ENCODE peak calls at places on chromosomes 12 and 14, in eight cellular contexts. One of them, this sample, is unnamed.

GRCh38 chr12:108839011-108839889 is 18.1 kb downstream of the SSH1 start:
- DNase-seq in stomach: no peak
- DNase-seq in kidney: peak
- DNase-seq in esophagus squamous epithelium: no peak
- DNase-seq in neural crest cell: no peak
- DNase-seq in body of pancreas: peak
- DNase-seq in ovary: peak
- DNase-seq in testis: peak
- DNase-seq in this sample: no peak

GRCh38 chr12:93624595-93625294 is 52.3 kb downstream of the SOCS2 start:
- DNase-seq in body of pancreas: no peak
- DNase-seq in esophagus squamous epithelium: no peak
- DNase-seq in ovary: no peak
- DNase-seq in kidney: no peak
- DNase-seq in stomach: no peak
- DNase-seq in testis: no peak
- DNase-seq in neural crest cell: no peak
- DNase-seq in this sample: no peak

GRCh38 chr12:6957151-6957701 is 6.1 kb downstream of the PTPN6 start:
- DNase-seq in kidney: no peak
- DNase-seq in neural crest cell: no peak
- DNase-seq in esophagus squamous epithelium: no peak
- DNase-seq in ovary: no peak
- DNase-seq in body of pancreas: no peak
- DNase-seq in stomach: no peak
- DNase-seq in testis: no peak
- DNase-seq in this sample: no peak

GRCh38 chr14:99183716-99184115 is 88.3 kb downstream of the BCL11B start:
- DNase-seq in kidney: peak
- DNase-seq in testis: no peak
- DNase-seq in esophagus squamous epithelium: no peak
- DNase-seq in stomach: no peak
- DNase-seq in body of pancreas: no peak
- DNase-seq in neural crest cell: no peak
- DNase-seq in ovary: no peak
- DNase-seq in this sample: no peak

GRCh38 chr14:59688224-59689170 is 111.9 kb upstream of the CCDC175 start:
- DNase-seq in body of pancreas: peak
- DNase-seq in esophagus squamous epithelium: no peak
- DNase-seq in testis: peak
- DNase-seq in ovary: no peak
- DNase-seq in kidney: peak
- DNase-seq in neural crest cell: peak
- DNase-seq in stomach: peak
- DNase-seq in this sample: peak

GRCh38 chr12:99810718-99811593 is 163.4 kb downstream of the GARIN6 start:
- DNase-seq in ovary: no peak
- DNase-seq in neural crest cell: no peak
- DNase-seq in testis: peak
- DNase-seq in esophagus squamous epithelium: no peak
- DNase-seq in body of pancreas: peak
- DNase-seq in stomach: no peak
- DNase-seq in kidney: no peak
- DNase-seq in this sample: no peak

GRCh38 chr14:102140750-102141145 is 1.1 kb downstream of the WDR20 start:
- DNase-seq in kidney: no peak
- DNase-seq in stomach: no peak
- DNase-seq in testis: no peak
- DNase-seq in ovary: no peak
- DNase-seq in body of pancreas: no peak
- DNase-seq in neural crest cell: no peak
- DNase-seq in esophagus squamous epithelium: no peak
- DNase-seq in this sample: no peak

GRCh38 chr14:99937475-99938244 is 127.6 kb upstream of the EVL start:
- DNase-seq in esophagus squamous epithelium: no peak
- DNase-seq in body of pancreas: no peak
- DNase-seq in stomach: no peak
- DNase-seq in ovary: no peak
- DNase-seq in testis: no peak
- DNase-seq in neural crest cell: no peak
- DNase-seq in kidney: no peak
- DNase-seq in this sample: no peak

GRCh38 chr14:56117765-56118610 is at the start of gene PELI2:
- DNase-seq in ovary: peak
- DNase-seq in body of pancreas: peak
- DNase-seq in esophagus squamous epithelium: peak
- DNase-seq in testis: peak
- DNase-seq in neural crest cell: peak
- DNase-seq in kidney: peak
- DNase-seq in stomach: peak
- DNase-seq in this sample: peak

GRCh38 chr12:14710632-14711324 is 14.4 kb upstream of the GUCY2C start:
- DNase-seq in neural crest cell: no peak
- DNase-seq in kidney: no peak
- DNase-seq in body of pancreas: no peak
- DNase-seq in stomach: no peak
- DNase-seq in testis: no peak
- DNase-seq in ovary: no peak
- DNase-seq in esophagus squamous epithelium: no peak
- DNase-seq in this sample: no peak

GRCh38 chr12:116955382-116956021 is 44.8 kb downstream of the FBXW8 start:
- DNase-seq in body of pancreas: peak
- DNase-seq in kidney: no peak
- DNase-seq in testis: no peak
- DNase-seq in stomach: peak
- DNase-seq in ovary: no peak
- DNase-seq in esophagus squamous epithelium: no peak
- DNase-seq in neural crest cell: no peak
- DNase-seq in this sample: no peak

GRCh38 chr12:46373303-46374182 is 970 bp upstream of the SLC38A2 start:
- DNase-seq in stomach: peak
- DNase-seq in testis: peak
- DNase-seq in esophagus squamous epithelium: no peak
- DNase-seq in ovary: peak
- DNase-seq in neural crest cell: peak
- DNase-seq in kidney: peak
- DNase-seq in body of pancreas: peak
- DNase-seq in this sample: peak

GRCh38 chr14:88379706-88380343 is 5.6 kb upstream of the SPATA7 start:
- DNase-seq in esophagus squamous epithelium: no peak
- DNase-seq in kidney: no peak
- DNase-seq in body of pancreas: no peak
- DNase-seq in ovary: no peak
- DNase-seq in neural crest cell: no peak
- DNase-seq in stomach: no peak
- DNase-seq in testis: no peak
- DNase-seq in this sample: no peak

GRCh38 chr12:25752910-25753309 is 199.8 kb upstream of the LMNTD1 start:
- DNase-seq in kidney: no peak
- DNase-seq in body of pancreas: no peak
- DNase-seq in neural crest cell: no peak
- DNase-seq in esophagus squamous epithelium: no peak
- DNase-seq in testis: no peak
- DNase-seq in ovary: no peak
- DNase-seq in stomach: no peak
- DNase-seq in this sample: no peak

GRCh38 chr12:9064815-9065606 is 50.7 kb downstream of the A2M start:
- DNase-seq in ovary: peak
- DNase-seq in testis: peak
- DNase-seq in kidney: peak
- DNase-seq in stomach: peak
- DNase-seq in body of pancreas: peak
- DNase-seq in esophagus squamous epithelium: no peak
- DNase-seq in neural crest cell: peak
- DNase-seq in this sample: peak
- TF ChIP-seq CTCF in ovary: no peak
- TF ChIP-seq CTCF in testis: no peak
- TF ChIP-seq CTCF in kidney: no peak
- TF ChIP-seq CTCF in stomach: no peak
- TF ChIP-seq CTCF in body of pancreas: no peak
- TF ChIP-seq CTCF in esophagus squamous epithelium: peak
- TF ChIP-seq CTCF in neural crest cell: no peak
- TF ChIP-seq CTCF in this sample: no peak

GRCh38 chr14:43503508-43503907 is 1003.6 kb downstream of the FSCB start:
- DNase-seq in ovary: no peak
- DNase-seq in neural crest cell: no peak
- DNase-seq in stomach: no peak
- DNase-seq in esophagus squamous epithelium: no peak
- DNase-seq in testis: no peak
- DNase-seq in kidney: no peak
- DNase-seq in body of pancreas: no peak
- DNase-seq in this sample: no peak
- TF ChIP-seq CTCF in ovary: no peak
- TF ChIP-seq CTCF in neural crest cell: no peak
- TF ChIP-seq CTCF in stomach: no peak
- TF ChIP-seq CTCF in esophagus squamous epithelium: no peak
- TF ChIP-seq CTCF in testis: no peak
- TF ChIP-seq CTCF in kidney: no peak
- TF ChIP-seq CTCF in body of pancreas: no peak
- TF ChIP-seq CTCF in this sample: no peak

GRCh38 chr12:2959194-2959507 is at the start of gene TEAD4:
- DNase-seq in esophagus squamous epithelium: no peak
- DNase-seq in kidney: peak
- DNase-seq in neural crest cell: peak
- DNase-seq in stomach: peak
- DNase-seq in testis: peak
- DNase-seq in body of pancreas: peak
- DNase-seq in ovary: peak
- DNase-seq in this sample: peak

GRCh38 chr12:2957816-2958431 is 1.3 kb upstream of the TEAD4 start:
- DNase-seq in stomach: no peak
- DNase-seq in kidney: no peak
- DNase-seq in neural crest cell: no peak
- DNase-seq in esophagus squamous epithelium: no peak
- DNase-seq in ovary: no peak
- DNase-seq in testis: no peak
- DNase-seq in body of pancreas: no peak
- DNase-seq in this sample: no peak

GRCh38 chr12:2960432-2960956 is 1.3 kb downstream of the TEAD4 start:
- DNase-seq in kidney: no peak
- DNase-seq in esophagus squamous epithelium: no peak
- DNase-seq in neural crest cell: no peak
- DNase-seq in testis: no peak
- DNase-seq in stomach: no peak
- DNase-seq in ovary: no peak
- DNase-seq in body of pancreas: peak
- DNase-seq in this sample: no peak

GRCh38 chr12:2959508-2960431 is 573 bp downstream of the TEAD4 start:
- DNase-seq in esophagus squamous epithelium: no peak
- DNase-seq in body of pancreas: peak
- DNase-seq in neural crest cell: peak
- DNase-seq in kidney: peak
- DNase-seq in testis: peak
- DNase-seq in ovary: peak
- DNase-seq in stomach: peak
- DNase-seq in this sample: peak

GRCh38 chr12:2958432-2959193 is 584 bp upstream of the TEAD4 start:
- DNase-seq in testis: no peak
- DNase-seq in ovary: peak
- DNase-seq in stomach: peak
- DNase-seq in neural crest cell: peak
- DNase-seq in body of pancreas: peak
- DNase-seq in kidney: peak
- DNase-seq in esophagus squamous epithelium: no peak
- DNase-seq in this sample: peak
- TF ChIP-seq CTCF in testis: no peak
- TF ChIP-seq CTCF in ovary: no peak
- TF ChIP-seq CTCF in stomach: no peak
- TF ChIP-seq CTCF in neural crest cell: peak
- TF ChIP-seq CTCF in body of pancreas: no peak
- TF ChIP-seq CTCF in kidney: no peak
- TF ChIP-seq CTCF in esophagus squamous epithelium: no peak
- TF ChIP-seq CTCF in this sample: no peak

DNA sequence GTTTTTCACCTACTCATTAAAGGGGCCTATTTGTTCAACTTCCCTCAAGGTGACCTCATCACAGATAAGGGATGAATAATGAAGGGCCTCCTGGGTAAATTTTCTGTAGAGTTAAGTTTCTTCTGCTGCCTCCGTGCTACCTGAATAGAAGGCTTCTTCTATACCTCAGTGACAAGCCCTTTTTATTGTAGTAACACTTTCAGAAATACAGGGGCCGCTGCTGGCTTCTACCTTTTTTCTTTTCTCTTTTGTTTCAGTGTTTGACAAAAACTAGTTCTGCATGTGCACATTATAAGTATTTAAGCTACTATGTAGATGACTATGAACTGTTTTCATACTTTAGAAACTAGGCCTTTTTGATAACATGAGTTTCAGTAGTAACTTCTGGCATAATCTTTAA is 207.0 kb downstream of the NAV3 start:
- DNase-seq in neural crest cell: no peak
- DNase-seq in body of pancreas: no peak
- DNase-seq in testis: no peak
- DNase-seq in kidney: no peak
- DNase-seq in stomach: no peak
- DNase-seq in esophagus squamous epithelium: no peak
- DNase-seq in ovary: no peak
- DNase-seq in this sample: no peak
- TF ChIP-seq CTCF in neural crest cell: no peak
- TF ChIP-seq CTCF in body of pancreas: no peak
- TF ChIP-seq CTCF in testis: no peak
- TF ChIP-seq CTCF in kidney: no peak
- TF ChIP-seq CTCF in stomach: no peak
- TF ChIP-seq CTCF in esophagus squamous epithelium: no peak
- TF ChIP-seq CTCF in ovary: no peak
- TF ChIP-seq CTCF in this sample: no peak

DNA sequence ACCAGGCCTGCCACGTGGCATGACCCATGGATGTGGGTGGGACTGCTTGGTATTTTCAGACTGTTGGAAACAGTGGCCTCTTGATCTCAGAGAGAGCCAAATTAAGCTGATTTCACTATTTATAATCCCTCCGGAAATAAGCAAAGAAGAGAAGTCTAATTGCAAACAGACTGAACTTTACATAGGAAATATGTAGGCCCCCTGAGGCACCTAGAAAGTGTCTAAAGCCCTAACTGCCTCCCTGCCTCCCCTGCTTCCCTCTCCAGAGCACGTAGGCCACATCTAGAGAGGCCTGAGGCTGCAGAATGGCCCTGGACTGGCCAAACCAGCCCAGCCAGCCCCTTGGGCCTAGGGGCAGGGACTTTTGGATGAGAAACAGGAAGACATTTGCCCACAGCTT is 123.8 kb downstream of the ZFP36L1 start:
- DNase-seq in neural crest cell: no peak
- DNase-seq in ovary: no peak
- DNase-seq in body of pancreas: no peak
- DNase-seq in testis: no peak
- DNase-seq in esophagus squamous epithelium: no peak
- DNase-seq in stomach: no peak
- DNase-seq in kidney: no peak
- DNase-seq in this sample: no peak
- TF ChIP-seq CTCF in neural crest cell: no peak
- TF ChIP-seq CTCF in ovary: no peak
- TF ChIP-seq CTCF in body of pancreas: no peak
- TF ChIP-seq CTCF in testis: no peak
- TF ChIP-seq CTCF in esophagus squamous epithelium: no peak
- TF ChIP-seq CTCF in stomach: no peak
- TF ChIP-seq CTCF in kidney: no peak
- TF ChIP-seq CTCF in this sample: no peak